ENCODE peak calls at places on chromosomes 13 and 19, in ten cellular contexts. N is heart left ventricle; S is brain microvascular endothelial cell; M is pancreas; P is naive thymus-derived CD4-positive, alpha-beta T cell; T is AG04450; R is heart right ventricle; X is neural progenitor cell; J is stomach; L is cardiac muscle cell. A is an unnamed sample.

GRCh38 chr19:33809960-33810359 is 13.3 kb downstream of the KCTD15 start:
- DNase-seq in N (peak; percentile 59), S (no peak), M (no peak), P (no peak), T (no peak), R (no peak), X (no peak), J (no peak), L (peak; percentile 14), A (no peak)

GRCh38 chr13:31322025-31322424 is 122.2 kb downstream of the B3GLCT start:
- DNase-seq in N (peak; percentile 60), S (peak; percentile 30), M (no peak), P (no peak), T (no peak), R (no peak), X (no peak), J (no peak), L (peak; percentile 93), A (no peak)

GRCh38 chr13:101535192-101535746 is 82.8 kb downstream of the ITGBL1 start:
- DNase-seq in N (no peak), S (no peak), M (no peak), P (no peak), T (no peak), R (no peak), X (no peak), J (no peak), L (no peak), A (no peak)

GRCh38 chr19:49581007-49581508 is at the start of gene PRRG2:
- DNase-seq in N (no peak), S (no peak), M (peak; percentile 70), P (no peak), T (no peak), R (no peak), X (no peak), J (peak; percentile 73), L (no peak), A (no peak)

GRCh38 chr13:41660426-41660825 is 203.1 kb downstream of the RGCC start:
- DNase-seq in N (no peak), S (no peak), M (no peak), P (no peak), T (no peak), R (no peak), X (no peak), J (no peak), L (no peak), A (no peak)

GRCh38 chr13:72198967-72199601 is 332.1 kb upstream of the DACH1 start:
- DNase-seq in N (no peak), S (no peak), M (no peak), P (no peak), T (no peak), R (no peak), X (no peak), J (no peak), L (no peak), A (no peak)

GRCh38 chr13:79973533-79973963 is 367.4 kb downstream of the SPRY2 start:
- DNase-seq in N (peak; percentile 60), S (no peak), M (no peak), P (no peak), T (no peak), R (peak; percentile 62), X (no peak), J (no peak), L (no peak), A (no peak)

GRCh38 chr13:67515895-67516294 is 285.8 kb upstream of the PCDH9 start:
- DNase-seq in N (no peak), S (peak; percentile 10), M (no peak), P (no peak), T (peak; percentile 66), R (no peak), X (no peak), J (no peak), L (no peak), A (no peak)

GRCh38 chr13:89856512-89856911 is 1491.0 kb upstream of the MIR17HG start:
- DNase-seq in N (no peak), S (no peak), M (no peak), P (no peak), T (no peak), R (no peak), X (no peak), J (no peak), L (no peak), A (no peak)
- H3K4me3 ChIP-seq in N (no peak overlapping the region), S (no peak overlapping the region), M (no peak overlapping the region), P (no peak overlapping the region), T (no peak overlapping the region), R (no peak overlapping the region), X (no peak overlapping the region), J (no peak overlapping the region), L (no peak overlapping the region), A (no peak overlapping the region)

DNA sequence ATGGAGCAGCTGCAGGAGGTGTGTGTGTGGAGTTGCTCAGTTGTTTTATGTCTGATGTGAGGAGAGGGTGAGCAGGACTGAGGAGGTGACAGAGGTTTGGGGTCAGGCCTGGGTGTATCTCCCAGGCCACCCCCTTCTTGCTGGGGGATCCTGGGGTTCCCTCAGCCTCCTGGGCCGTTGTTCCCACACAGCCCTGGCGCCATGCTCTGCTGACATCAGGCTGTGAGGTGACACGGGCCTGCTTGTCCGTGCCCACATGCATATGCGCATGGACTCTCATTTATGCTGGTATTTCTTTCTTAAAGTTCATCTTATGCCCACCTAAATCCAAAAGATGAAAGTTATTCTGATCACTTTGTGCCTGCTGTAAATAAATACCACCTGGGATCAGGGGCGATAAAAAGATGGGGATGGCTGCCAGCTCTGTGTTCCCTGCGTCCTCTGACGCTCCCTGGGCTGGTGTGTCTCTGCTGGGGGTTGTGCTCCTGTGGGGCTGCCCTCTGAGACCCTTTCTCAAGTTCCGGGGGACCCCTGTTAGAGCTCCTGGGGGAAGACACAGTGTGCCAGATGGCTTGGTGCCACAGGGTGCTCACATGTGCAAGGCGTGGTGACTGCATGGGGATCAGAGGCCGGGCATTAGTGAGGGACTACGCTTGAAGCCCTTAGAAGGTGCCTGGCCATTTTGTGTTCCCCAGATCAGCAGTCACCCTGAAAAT is 12.6 kb downstream of the NAXD start:
- DNase-seq in N (no peak), S (no peak), M (no peak), P (no peak), T (no peak), R (no peak), X (no peak), J (no peak), L (no peak), A (no peak)
- H3K4me3 ChIP-seq in N (no peak overlapping the region), S (no peak overlapping the region), M (no peak overlapping the region), P (no peak overlapping the region), T (no peak overlapping the region), R (no peak overlapping the region), X (no peak overlapping the region), J (no peak overlapping the region), L (no peak overlapping the region), A (no peak overlapping the region)

GRCh38 chr19:10095948-10096614 is 6.4 kb downstream of the ANGPTL6 start:
- DNase-seq in N (peak; percentile 90), S (peak; percentile 73), M (peak; percentile 81), P (peak; percentile 92), T (peak; percentile 56), R (peak; percentile 77), X (peak; percentile 96), J (peak; percentile 94), L (peak; percentile 95), A (peak; percentile 91)
- H3K4me3 ChIP-seq in N (peak overlapping the region; percentile 68), S (peak overlapping the region; percentile 40), M (peak overlapping the region; percentile 15), P (peak overlapping the region; percentile 48), T (peak overlapping the region; percentile 58), R (peak overlapping the region; percentile 57), X (peak overlapping the region; percentile 29), J (peak overlapping the region; percentile 47), L (peak overlapping the region; percentile 9), A (peak overlapping the region; percentile 28)

DNA sequence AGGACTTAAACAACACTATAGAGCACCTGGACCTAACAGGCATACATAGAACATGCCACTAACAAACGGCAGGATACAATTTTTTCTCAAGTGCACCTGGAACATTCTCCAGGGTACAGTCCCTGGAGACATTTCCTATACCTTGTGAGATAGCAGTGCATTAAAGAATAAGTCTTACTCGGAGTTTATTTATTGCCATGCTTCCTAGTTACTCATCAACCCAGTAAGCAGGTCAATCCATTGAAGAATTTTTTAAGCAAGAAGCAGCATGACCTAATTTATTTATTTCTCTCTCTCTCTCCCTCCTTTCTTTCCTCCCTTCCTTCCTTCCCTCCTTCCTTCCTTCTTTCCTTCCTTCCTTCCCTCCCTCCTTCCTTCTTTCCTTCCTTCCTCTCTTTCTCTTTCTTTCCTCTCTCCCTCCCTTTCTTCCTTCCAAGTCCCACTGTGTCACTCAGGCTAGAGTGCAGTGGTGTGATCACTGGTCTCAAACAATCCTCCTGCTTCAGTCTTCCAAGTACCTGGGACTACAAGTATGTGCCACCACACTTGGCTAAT is 6.6 kb upstream of the TFDP1 start:
- DNase-seq in N (no peak), S (no peak), M (no peak), P (no peak), T (no peak), R (no peak), X (no peak), J (no peak), L (no peak), A (no peak)
- H3K4me3 ChIP-seq in N (no peak overlapping the region), S (no peak overlapping the region), M (no peak overlapping the region), P (no peak overlapping the region), T (no peak overlapping the region), R (no peak overlapping the region), X (no peak overlapping the region), J (no peak overlapping the region), L (no peak overlapping the region), A (no peak overlapping the region)

DNA sequence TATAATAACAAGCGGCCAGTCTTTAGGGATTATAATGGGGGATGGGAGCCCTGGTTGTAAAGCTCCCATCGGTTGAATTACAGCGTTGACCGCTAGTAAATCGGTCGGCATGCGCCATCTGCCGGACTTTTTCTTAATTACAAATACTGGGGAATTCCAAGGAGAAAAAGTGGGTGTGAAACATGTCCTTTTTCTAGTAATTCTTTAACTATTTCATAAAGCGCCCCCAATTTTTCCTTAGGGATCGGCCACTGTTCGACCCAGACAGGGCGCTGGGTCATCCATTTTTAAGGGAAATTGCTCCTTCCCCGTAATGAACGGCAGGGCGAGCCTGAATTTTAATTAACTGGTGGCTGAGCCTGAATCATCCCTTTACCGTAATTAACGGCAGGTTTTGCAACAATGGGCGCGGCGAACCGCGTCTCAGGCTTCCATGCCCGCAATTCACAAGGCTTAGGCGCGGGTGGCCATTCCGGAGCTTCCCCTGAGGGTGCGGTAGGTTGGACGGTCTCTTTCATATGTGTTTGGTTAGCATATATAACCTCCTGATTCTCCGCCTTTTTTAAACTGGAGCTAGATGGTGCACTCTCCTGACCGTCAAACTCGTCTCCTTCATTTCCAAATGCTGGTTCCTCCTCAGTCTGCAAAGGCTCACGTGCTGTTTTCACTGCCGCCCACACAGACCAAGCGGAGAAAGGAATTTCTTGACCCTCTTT is 30.2 kb upstream of the EVI5L start:
- DNase-seq in N (peak; percentile 53), S (peak; percentile 66), M (peak; percentile 61), P (peak; percentile 45), T (peak; percentile 55), R (peak; percentile 73), X (peak; percentile 91), J (peak; percentile 73), L (peak; percentile 84), A (peak; percentile 64)
- H3K4me3 ChIP-seq in N (no peak overlapping the region), S (peak overlapping the region; percentile 27), M (no peak overlapping the region), P (no peak overlapping the region), T (peak overlapping the region; percentile 51), R (peak overlapping the region; percentile 11), X (peak overlapping the region; percentile 34), J (no peak overlapping the region), L (no peak overlapping the region), A (peak overlapping the region; percentile 21)

A was measured in upper lobe of left lung.